ENCODE peak calls at places on chromosomes 16 and 17, in five cellular contexts. A is right lobe of liver, U is heart left ventricle, Q is transverse colon, S is stomach. E is an unnamed sample.

GRCh38 chr17:57370051-57370581 is 113.8 kb downstream of the MSI2 start:
- DNase-seq in A (no peak), U (no peak), Q (no peak), S (no peak), E (peak; percentile 47)

GRCh38 chr17:38893612-38894011 is 23.8 kb downstream of the LASP1 start:
- DNase-seq in A (no peak), U (peak; percentile 68), Q (peak; percentile 43), S (no peak), E (no peak)

GRCh38 chr17:57985675-57985974 is 2.4 kb downstream of the VEZF1 start:
- DNase-seq in A (no peak), U (no peak), Q (no peak), S (no peak), E (no peak)

GRCh38 chr17:4759776-4760236 is 11.9 kb upstream of the TM4SF5 start:
- DNase-seq in A (no peak), U (no peak), Q (no peak), S (no peak), E (no peak)

GRCh38 chr17:71071837-71072236 is 902.5 kb downstream of the KCNJ2 start:
- DNase-seq in A (no peak), U (no peak), Q (no peak), S (no peak), E (no peak)

GRCh38 chr17:78117027-78117981 is 11.3 kb downstream of the TMC6 start:
- DNase-seq in A (peak; percentile 51), U (no peak), Q (peak; percentile 53), S (peak; percentile 60), E (no peak)

GRCh38 chr17:48970865-48971687 is 2.7 kb upstream of the GIP start:
- DNase-seq in A (no peak), U (no peak), Q (no peak), S (no peak), E (no peak)

GRCh38 chr16:87515475-87516330 is 22.9 kb upstream of the ZCCHC14 start:
- DNase-seq in A (no peak), U (no peak), Q (no peak), S (no peak), E (no peak)

GRCh38 chr17:6105608-6106007 is 35.4 kb downstream of the WSCD1 start:
- DNase-seq in A (no peak), U (no peak), Q (peak; percentile 32), S (no peak), E (no peak)

DNA sequence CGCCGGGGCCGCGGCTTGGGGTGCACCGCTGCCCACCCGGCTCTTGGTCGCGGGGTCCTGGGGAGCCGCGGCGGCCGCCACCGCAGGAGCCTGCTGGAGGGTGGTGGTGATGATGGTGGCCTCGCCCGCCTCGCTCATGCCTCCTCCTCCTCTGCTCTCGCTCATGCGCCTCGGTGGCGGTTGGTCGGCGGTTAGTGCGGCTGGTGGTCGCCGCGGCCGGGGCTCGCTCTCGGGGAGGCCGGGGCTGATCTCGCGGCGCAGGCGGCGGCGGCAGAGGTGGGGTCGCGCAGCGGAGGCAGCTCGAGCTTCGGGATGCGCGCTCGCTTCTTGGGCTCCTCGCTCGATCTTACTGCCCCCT is 41.6 kb downstream of the AHSP start:
- DNase-seq in A (no peak), U (no peak), Q (no peak), S (no peak), E (no peak)
- H3K4me3 ChIP-seq in A (no peak overlapping the region), U (peak overlapping the region; percentile 41), Q (peak overlapping the region; percentile 29), S (peak overlapping the region; percentile 53), E (no peak overlapping the region)

DNA sequence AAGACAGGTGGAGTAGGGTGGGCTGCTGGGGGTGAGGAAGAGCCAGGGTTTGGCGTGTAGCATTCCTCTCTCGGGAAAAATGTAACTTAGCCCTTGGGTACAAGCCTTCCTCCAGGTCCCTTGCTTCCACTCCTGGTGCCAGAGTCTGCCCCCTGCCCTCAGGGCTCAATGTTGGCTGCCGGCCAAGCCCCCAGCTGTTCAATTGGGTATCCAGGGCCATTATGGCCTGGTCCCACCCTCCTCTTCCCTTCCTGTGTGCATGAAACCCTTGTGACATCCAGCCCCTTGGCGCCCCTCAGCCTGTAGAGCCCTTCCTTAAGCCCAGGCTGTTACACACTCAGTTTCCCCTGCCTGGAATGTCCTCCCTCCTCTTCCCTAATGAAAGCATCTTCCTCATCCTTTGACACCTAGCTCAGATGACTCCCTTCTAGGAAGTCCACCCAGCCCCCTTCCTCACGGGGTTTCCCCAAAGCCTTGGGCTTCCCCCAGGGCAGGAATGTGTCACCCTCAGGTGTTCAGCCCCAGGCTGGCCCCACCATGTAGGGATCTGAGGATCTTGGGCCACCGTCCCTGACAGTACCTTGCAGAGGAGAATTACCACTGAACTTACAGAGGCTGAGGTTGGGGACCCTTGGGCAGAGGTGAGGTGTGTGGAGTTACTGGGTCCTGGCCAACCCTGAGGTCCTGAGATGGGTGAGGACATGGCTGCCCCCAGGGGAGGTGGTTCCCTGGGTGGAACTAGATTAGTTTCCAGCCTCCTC is 30.0 kb downstream of the B9D1 start:
- DNase-seq in A (peak; percentile 41), U (no peak), Q (no peak), S (peak; percentile 23), E (peak; percentile 51)
- H3K27ac ChIP-seq in A (no peak overlapping the region), U (no peak overlapping the region), Q (no peak overlapping the region), S (no peak overlapping the region), E (no peak overlapping the region)

DNA sequence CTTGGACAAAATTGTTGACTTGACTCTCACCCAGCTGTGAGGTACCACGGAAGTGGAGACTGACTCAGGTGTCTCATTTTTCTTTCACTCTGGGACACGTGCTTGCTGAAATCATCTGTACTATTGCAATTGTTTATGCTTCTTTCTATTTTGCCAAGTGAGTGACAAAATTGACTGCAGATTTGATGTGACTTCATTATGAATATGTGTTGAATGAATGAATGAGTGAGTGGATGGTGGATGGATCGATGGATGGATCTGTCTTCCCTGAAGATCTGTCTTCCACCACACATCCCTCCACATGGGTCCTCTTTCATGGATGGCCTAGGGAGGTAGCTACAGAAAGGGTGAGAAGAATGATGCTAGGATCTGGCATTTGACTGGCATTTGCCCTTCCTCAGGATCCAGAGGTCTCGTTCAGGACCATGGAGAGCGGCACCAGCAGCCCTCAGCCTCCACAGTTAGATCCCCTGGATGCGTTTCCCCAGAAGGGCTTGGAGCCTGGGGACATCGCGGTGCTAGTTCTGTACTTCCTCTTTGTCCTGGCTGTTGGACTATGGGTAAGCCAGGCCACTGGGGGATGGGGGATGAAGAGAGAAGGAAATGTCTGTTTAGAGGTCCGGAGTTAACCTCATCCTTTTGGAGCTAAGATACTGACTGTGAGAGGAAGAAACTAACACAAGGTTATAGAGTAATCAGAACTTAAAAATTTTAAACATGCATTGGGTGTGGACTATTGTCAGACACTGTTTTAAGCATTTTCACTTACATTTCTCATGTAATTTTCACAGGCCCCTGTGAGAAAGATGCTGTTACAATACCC is 12.7 kb downstream of the SLC5A11 start:
- DNase-seq in A (no peak), U (peak; percentile 45), Q (peak; percentile 63), S (peak; percentile 39), E (peak; percentile 57)
- TF ChIP-seq POLR2A in A (no peak), U (no peak), Q (no peak), S (no peak), E (no peak)

GRCh38 chr17:50634915-50635719 is 436 bp downstream of the ABCC3 start:
- DNase-seq in A (no peak), U (no peak), Q (no peak), S (no peak), E (peak; percentile 27)
- H3K4me3 ChIP-seq in A (peak overlapping the region; percentile 88), U (peak overlapping the region; percentile 50), Q (peak overlapping the region; percentile 72), S (peak overlapping the region; percentile 62), E (peak overlapping the region; percentile 32)

GRCh38 chr16:66176731-66177130 is 189.8 kb upstream of the CDH5 start:
- DNase-seq in A (peak; percentile 29), U (no peak), Q (no peak), S (no peak), E (no peak)

GRCh38 chr16:66171578-66171977 is 194.9 kb upstream of the CDH5 start:
- DNase-seq in A (peak; percentile 27), U (no peak), Q (no peak), S (no peak), E (no peak)

GRCh38 chr16:66176111-66176510 is 190.4 kb upstream of the CDH5 start:
- DNase-seq in A (peak; percentile 21), U (no peak), Q (no peak), S (no peak), E (no peak)

GRCh38 chr16:66175580-66175979 is 190.9 kb upstream of the CDH5 start:
- DNase-seq in A (peak; percentile 7), U (no peak), Q (no peak), S (no peak), E (no peak)

DNA sequence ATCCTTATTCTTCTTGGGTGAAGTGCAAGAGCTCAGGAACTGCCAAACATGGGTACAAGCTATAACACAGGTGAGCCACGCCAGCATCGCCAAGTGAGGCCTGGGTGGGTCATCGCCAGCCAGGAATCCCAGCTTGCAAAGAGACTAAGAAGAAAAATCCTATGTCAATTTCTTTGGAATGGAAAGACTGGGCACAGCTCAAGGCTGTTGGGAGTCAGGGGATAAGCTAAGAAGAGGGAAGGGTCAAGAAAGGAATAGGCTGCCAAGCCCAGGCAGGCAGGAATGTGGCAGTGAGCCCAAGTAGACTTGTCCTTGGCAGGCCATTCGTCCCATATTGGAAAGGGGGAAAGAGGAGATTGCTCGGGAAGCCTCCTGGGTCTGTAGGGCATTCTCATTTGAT is 191.4 kb upstream of the CDH5 start:
- DNase-seq in A (peak; percentile 23), U (no peak), Q (no peak), S (no peak), E (no peak)
- H3K27ac ChIP-seq in A (no peak overlapping the region), U (no peak overlapping the region), Q (no peak overlapping the region), S (no peak overlapping the region), E (no peak overlapping the region)

E was measured in adrenal gland.